ENCODE peak calls at places on chromosomes 4 and X, in six cellular contexts. V is Peyer's patch, S is adrenal gland, F is suprapubic skin, G is HepG2, T is stomach. Q is an unnamed sample.

GRCh38 chr4:99485212-99485611 is 25.6 kb upstream of the C4orf17 start:
- DNase-seq in F (no peak), V (no peak), S (no peak), T (no peak), G (no peak), Q (no peak)

GRCh38 chr4:156654410-156654809 is 317.2 kb downstream of the PDGFC start:
- DNase-seq in S (no peak), F (no peak), G (peak; percentile 66), V (no peak), T (no peak), Q (no peak)

GRCh38 chrX:18353931-18354368 is 538 bp downstream of the SCML2 start:
- DNase-seq in V (no peak), F (no peak), G (peak; percentile 7), S (peak; percentile 12), T (no peak), Q (no peak)

GRCh38 chr4:76585897-76586360 is 150.9 kb downstream of the SHROOM3 start:
- DNase-seq in S (peak; percentile 78), V (peak; percentile 94), G (peak; percentile 7), T (peak; percentile 95), F (peak; percentile 88), Q (peak; percentile 64)

GRCh38 chr4:47642985-47643745 is 158.1 kb downstream of the ATP10D start:
- DNase-seq in G (no peak), T (no peak), F (no peak), S (no peak), V (no peak), Q (no peak)

GRCh38 chr4:94127707-94128328 is 79.8 kb upstream of the SMARCAD1 start:
- DNase-seq in T (no peak), V (no peak), G (peak; percentile 30), S (no peak), F (no peak), Q (no peak)

GRCh38 chr4:60656171-60656570 is 544.0 kb upstream of the ADGRL3 start:
- DNase-seq in F (no peak), S (no peak), G (no peak), T (no peak), V (no peak), Q (no peak)

GRCh38 chr4:133694416-133694815 is 507.2 kb downstream of the PABPC4L start:
- DNase-seq in G (no peak), S (no peak), T (no peak), F (no peak), V (no peak), Q (no peak)

GRCh38 chr4:135601351-135601750 is 1399.8 kb upstream of the PABPC4L start:
- DNase-seq in T (no peak), V (no peak), F (no peak), S (no peak), G (no peak), Q (no peak)

GRCh38 chr4:41185614-41186609 is 28.4 kb downstream of the APBB2 start:
- DNase-seq in S (no peak), G (no peak), T (no peak), V (no peak), F (no peak), Q (no peak)

GRCh38 chrX:85611926-85612325 is 232.5 kb upstream of the POF1B start:
- DNase-seq in T (no peak), G (no peak), V (no peak), S (no peak), F (no peak), Q (no peak)

GRCh38 chr4:7399433-7400234 is 35.1 kb downstream of the PSAPL1 start:
- DNase-seq in V (no peak), G (no peak), S (no peak), T (peak; percentile 13), F (peak; percentile 67), Q (no peak)

GRCh38 chr4:26290276-26290675 is 30.5 kb upstream of the RBPJ start:
- DNase-seq in G (no peak), S (no peak), F (no peak), V (no peak), T (no peak), Q (no peak)

GRCh38 chr4:173520921-173521473 is 9.0 kb downstream of the HAND2 start:
- DNase-seq in G (no peak), V (no peak), T (no peak), F (no peak), S (no peak), Q (peak; percentile 69)

GRCh38 chr4:77994194-77994721 is 62.9 kb upstream of the FRAS1 start:
- DNase-seq in S (no peak), G (peak; percentile 84), T (no peak), F (no peak), V (no peak), Q (no peak)

GRCh38 chr4:25144870-25145481 is 15.3 kb downstream of the SEPSECS start:
- DNase-seq in S (no peak), G (no peak), F (no peak), T (no peak), V (no peak), Q (no peak)

GRCh38 chrX:67654301-67654700 is 110.5 kb downstream of the AR start:
- DNase-seq in S (no peak), T (peak; percentile 37), F (no peak), G (no peak), V (no peak), Q (no peak)

GRCh38 chr4:26032572-26033320 is 118.7 kb downstream of the SMIM20 start:
- DNase-seq in V (no peak), S (no peak), G (peak; percentile 61), T (no peak), F (no peak), Q (peak; percentile 74)

GRCh38 chrX:46758956-46759644 is at the start of gene SLC9A7:
- DNase-seq in S (peak; percentile 78), F (peak; percentile 81), V (peak; percentile 80), T (peak; percentile 84), G (peak; percentile 52), Q (peak; percentile 39)
- TF ChIP-seq POLR2A in S (peak; percentile 55), F (no peak), V (no peak), T (no peak), G (peak; percentile 32), Q (no peak)

DNA sequence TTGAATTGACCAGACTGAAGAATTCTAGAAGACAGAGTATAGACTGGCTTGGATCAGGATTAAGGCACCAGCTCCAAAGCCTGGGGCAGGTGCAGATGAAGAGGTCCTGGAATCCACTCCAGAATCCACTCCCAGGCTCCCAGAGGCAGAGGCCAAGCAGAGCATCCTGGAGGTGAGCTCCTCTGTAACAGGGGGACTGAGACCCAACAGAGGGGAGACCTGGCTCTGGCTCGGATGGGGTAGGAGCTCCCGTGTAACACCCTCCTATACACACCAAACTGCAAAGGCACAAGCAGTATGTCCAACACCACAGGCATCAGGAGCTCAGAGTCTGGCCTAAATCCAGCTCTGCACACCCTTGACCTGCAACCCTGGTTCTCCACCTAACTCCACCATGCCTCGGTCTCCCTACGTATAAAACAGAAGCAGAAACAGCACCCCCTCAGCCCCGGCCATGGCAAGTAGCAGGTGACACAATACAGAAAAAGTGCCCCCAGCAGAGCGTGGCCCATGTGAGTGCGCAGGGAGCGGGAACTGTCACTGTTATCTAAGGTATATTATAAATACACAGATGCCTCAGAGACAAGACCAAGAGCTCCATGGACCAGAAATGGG is 14.9 kb downstream of the RNF212 start:
- DNase-seq in S (no peak), F (no peak), T (no peak), V (no peak), G (no peak), Q (no peak)
- H3K4me3 ChIP-seq in S (no peak overlapping the region), F (no peak overlapping the region), T (no peak overlapping the region), V (no peak overlapping the region), G (no peak overlapping the region), Q (no peak overlapping the region)

GRCh38 chrX:15495801-15496200 is 2.7 kb upstream of the PIR start:
- DNase-seq in V (no peak), F (no peak), T (no peak), S (no peak), G (no peak), Q (no peak)

GRCh38 chrX:15498741-15499140 is 1.9 kb upstream of the BMX start:
- DNase-seq in T (no peak), F (no peak), V (no peak), G (no peak), S (no peak), Q (no peak)

GRCh38 chrX:15496809-15497208 is 3.7 kb upstream of the PIR start:
- DNase-seq in V (no peak), G (no peak), T (no peak), F (no peak), S (no peak), Q (no peak)

GRCh38 chrX:15497865-15498264 is 2.7 kb upstream of the BMX start:
- DNase-seq in G (peak; percentile 24), F (no peak), T (peak; percentile 47), V (no peak), S (peak; percentile 50), Q (no peak)

DNA sequence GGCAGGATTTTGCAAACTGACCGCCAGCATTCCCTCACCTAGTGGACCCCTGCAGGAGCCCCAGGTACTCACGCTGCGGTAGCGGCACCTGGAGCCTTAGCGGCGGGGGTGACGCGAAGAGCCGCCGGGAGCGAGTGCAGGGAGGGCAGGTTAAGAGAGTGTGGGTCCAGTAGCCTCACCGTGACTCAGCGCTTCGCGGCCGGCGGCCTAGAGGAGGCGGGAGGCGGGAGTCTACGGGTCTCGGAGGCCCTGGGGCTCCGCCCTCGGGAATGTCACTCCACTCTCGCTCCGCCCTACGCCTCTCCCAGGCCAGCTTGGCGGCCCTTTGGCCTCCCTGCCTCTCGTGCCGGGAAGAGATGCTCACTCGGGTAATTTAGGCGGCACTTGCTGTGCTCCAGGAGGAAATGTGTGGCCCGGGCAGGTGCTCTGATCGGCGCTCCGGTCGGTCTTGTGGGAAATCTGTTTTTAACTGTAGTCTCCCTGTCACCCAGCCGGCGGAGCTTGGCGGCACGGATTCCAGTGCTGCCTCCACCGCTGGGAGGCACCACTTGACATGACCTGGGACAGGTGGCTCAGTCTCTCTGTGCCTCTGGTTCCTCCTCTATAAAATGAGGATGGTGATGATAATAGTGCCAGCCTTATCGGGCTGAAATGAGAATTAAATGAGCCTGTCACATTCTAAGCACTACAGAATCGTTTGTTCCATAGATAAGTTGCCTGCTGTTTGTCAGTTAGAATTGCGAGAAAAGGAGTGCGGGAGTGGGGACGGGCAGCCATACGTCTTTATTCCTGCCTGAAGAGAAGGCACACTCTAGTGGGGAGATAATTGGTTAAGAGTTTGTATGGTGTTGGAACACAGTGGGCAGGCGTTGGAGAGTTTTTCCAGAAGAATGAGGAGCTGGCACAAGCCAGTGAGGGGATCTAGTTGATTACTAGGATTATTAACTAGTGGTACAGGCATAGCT is at the start of gene PIR:
- DNase-seq in G (peak; percentile 80), S (peak; percentile 89), T (peak; percentile 89), F (peak; percentile 86), V (peak; percentile 88), Q (peak; percentile 72)
- TF ChIP-seq POLR2A in G (peak; percentile 51), S (peak; percentile 62), T (no peak), F (no peak), V (no peak), Q (no peak)

DNA sequence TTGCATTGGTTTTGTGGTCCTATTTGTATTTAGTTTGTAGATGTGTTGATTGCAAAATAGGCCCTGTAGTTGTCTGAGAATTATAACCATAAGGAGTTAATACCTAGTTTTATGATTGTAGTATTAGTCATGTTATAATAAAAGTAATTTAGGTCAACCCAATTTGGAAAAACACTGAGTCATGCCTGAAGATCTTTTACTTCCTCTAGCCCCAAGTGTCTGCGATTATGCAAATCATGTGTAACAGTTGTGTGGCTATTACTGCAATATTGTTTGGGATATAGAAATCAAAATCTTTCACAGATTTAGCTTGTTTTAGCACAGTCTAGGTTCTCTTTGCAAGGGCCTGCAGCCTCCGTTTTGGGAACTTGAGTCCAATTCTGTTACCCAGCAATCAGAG is 12.6 kb downstream of the SRD5A3 start:
- DNase-seq in S (no peak), G (no peak), V (no peak), F (no peak), T (no peak), Q (no peak)
- H3K4me3 ChIP-seq in S (no peak overlapping the region), G (no peak overlapping the region), V (no peak overlapping the region), F (peak overlapping the region; percentile 2), T (no peak overlapping the region), Q (no peak overlapping the region)

GRCh38 chrX:23742693-23743622 is at the start of gene ACOT9:
- DNase-seq in T (peak; percentile 92), V (peak; percentile 89), S (peak; percentile 98), F (peak; percentile 95), G (peak; percentile 88), Q (peak; percentile 98)
- TF ChIP-seq POLR2A in T (peak; percentile 29), V (peak; percentile 61), S (peak; percentile 82), F (peak; percentile 79), G (peak; percentile 64), Q (no peak)